ENCODE peak calls at places on chromosomes 11 and 22, in seven cellular contexts. One of them, this sample, is unnamed. For H3K27me3, the result is how much of the 10 kb centered on the place peaks cover.

GRCh38 chr22:30435674-30436126 is 10.1 kb downstream of the MTFP1 start:
- DNase-seq in Peyer's patch: peak
- DNase-seq in tibial nerve: no peak
- DNase-seq in endothelial cell of umbilical vein: peak
- DNase-seq in body of pancreas: no peak
- DNase-seq in heart left ventricle: peak
- DNase-seq in transverse colon: peak
- DNase-seq in this sample: peak

GRCh38 chr11:13229136-13229535 is 48.5 kb upstream of the BMAL1 start:
- DNase-seq in body of pancreas: no peak
- DNase-seq in heart left ventricle: no peak
- DNase-seq in Peyer's patch: no peak
- DNase-seq in transverse colon: no peak
- DNase-seq in endothelial cell of umbilical vein: no peak
- DNase-seq in tibial nerve: no peak
- DNase-seq in this sample: no peak

GRCh38 chr11:78499971-78500370 is 74.7 kb downstream of the NARS2 start:
- DNase-seq in body of pancreas: no peak
- DNase-seq in transverse colon: no peak
- DNase-seq in heart left ventricle: no peak
- DNase-seq in endothelial cell of umbilical vein: peak
- DNase-seq in tibial nerve: no peak
- DNase-seq in Peyer's patch: no peak
- DNase-seq in this sample: no peak

GRCh38 chr11:97567801-97568200 is 1178.0 kb downstream of the JRKL start:
- DNase-seq in tibial nerve: no peak
- DNase-seq in heart left ventricle: no peak
- DNase-seq in body of pancreas: no peak
- DNase-seq in transverse colon: no peak
- DNase-seq in Peyer's patch: no peak
- DNase-seq in endothelial cell of umbilical vein: no peak
- DNase-seq in this sample: no peak

GRCh38 chr11:26904801-26905200 is 89.1 kb upstream of the FIBIN start:
- DNase-seq in Peyer's patch: no peak
- DNase-seq in tibial nerve: no peak
- DNase-seq in body of pancreas: no peak
- DNase-seq in endothelial cell of umbilical vein: no peak
- DNase-seq in transverse colon: no peak
- DNase-seq in heart left ventricle: no peak
- DNase-seq in this sample: no peak

GRCh38 chr22:24841261-24841660 is 35.2 kb downstream of the SGSM1 start:
- DNase-seq in Peyer's patch: no peak
- DNase-seq in endothelial cell of umbilical vein: no peak
- DNase-seq in tibial nerve: no peak
- DNase-seq in body of pancreas: peak
- DNase-seq in transverse colon: peak
- DNase-seq in heart left ventricle: no peak
- DNase-seq in this sample: peak

GRCh38 chr11:134155946-134156865 is 67.6 kb downstream of the NCAPD3 start:
- DNase-seq in endothelial cell of umbilical vein: no peak
- DNase-seq in Peyer's patch: no peak
- DNase-seq in body of pancreas: no peak
- DNase-seq in heart left ventricle: no peak
- DNase-seq in transverse colon: no peak
- DNase-seq in tibial nerve: no peak
- DNase-seq in this sample: no peak

GRCh38 chr11:130037058-130037457 is 32.6 kb upstream of the APLP2 start:
- DNase-seq in Peyer's patch: no peak
- DNase-seq in body of pancreas: no peak
- DNase-seq in heart left ventricle: no peak
- DNase-seq in tibial nerve: no peak
- DNase-seq in transverse colon: peak
- DNase-seq in endothelial cell of umbilical vein: peak
- DNase-seq in this sample: no peak

GRCh38 chr11:3664032-3664630 is 7.1 kb downstream of the CHRNA10 start:
- DNase-seq in transverse colon: no peak
- DNase-seq in Peyer's patch: no peak
- DNase-seq in body of pancreas: no peak
- DNase-seq in tibial nerve: no peak
- DNase-seq in endothelial cell of umbilical vein: no peak
- DNase-seq in heart left ventricle: no peak
- DNase-seq in this sample: no peak

GRCh38 chr11:124662111-124662510 is 11.4 kb downstream of the SIAE start:
- DNase-seq in transverse colon: no peak
- DNase-seq in body of pancreas: no peak
- DNase-seq in Peyer's patch: no peak
- DNase-seq in endothelial cell of umbilical vein: no peak
- DNase-seq in tibial nerve: no peak
- DNase-seq in heart left ventricle: no peak
- DNase-seq in this sample: no peak

GRCh38 chr11:34214961-34215805 is 109.8 kb downstream of the NAT10 start:
- DNase-seq in tibial nerve: no peak
- DNase-seq in Peyer's patch: no peak
- DNase-seq in body of pancreas: no peak
- DNase-seq in transverse colon: no peak
- DNase-seq in heart left ventricle: no peak
- DNase-seq in endothelial cell of umbilical vein: no peak
- DNase-seq in this sample: no peak

GRCh38 chr11:120102862-120103118 is 35.1 kb downstream of the TRIM29 start:
- DNase-seq in tibial nerve: no peak
- DNase-seq in transverse colon: no peak
- DNase-seq in body of pancreas: no peak
- DNase-seq in endothelial cell of umbilical vein: no peak
- DNase-seq in heart left ventricle: no peak
- DNase-seq in Peyer's patch: no peak
- DNase-seq in this sample: no peak

GRCh38 chr22:38451404-38451803 is 3.6 kb downstream of the KCNJ4 start:
- DNase-seq in body of pancreas: no peak
- DNase-seq in Peyer's patch: no peak
- DNase-seq in heart left ventricle: no peak
- DNase-seq in transverse colon: no peak
- DNase-seq in tibial nerve: no peak
- DNase-seq in endothelial cell of umbilical vein: no peak
- DNase-seq in this sample: no peak
- H3K27me3 ChIP-seq in body of pancreas: under half
- H3K27me3 ChIP-seq in Peyer's patch: under half
- H3K27me3 ChIP-seq in heart left ventricle: half or more
- H3K27me3 ChIP-seq in transverse colon: half or more
- H3K27me3 ChIP-seq in tibial nerve: half or more
- H3K27me3 ChIP-seq in endothelial cell of umbilical vein: under half
- H3K27me3 ChIP-seq in this sample: half or more

DNA sequence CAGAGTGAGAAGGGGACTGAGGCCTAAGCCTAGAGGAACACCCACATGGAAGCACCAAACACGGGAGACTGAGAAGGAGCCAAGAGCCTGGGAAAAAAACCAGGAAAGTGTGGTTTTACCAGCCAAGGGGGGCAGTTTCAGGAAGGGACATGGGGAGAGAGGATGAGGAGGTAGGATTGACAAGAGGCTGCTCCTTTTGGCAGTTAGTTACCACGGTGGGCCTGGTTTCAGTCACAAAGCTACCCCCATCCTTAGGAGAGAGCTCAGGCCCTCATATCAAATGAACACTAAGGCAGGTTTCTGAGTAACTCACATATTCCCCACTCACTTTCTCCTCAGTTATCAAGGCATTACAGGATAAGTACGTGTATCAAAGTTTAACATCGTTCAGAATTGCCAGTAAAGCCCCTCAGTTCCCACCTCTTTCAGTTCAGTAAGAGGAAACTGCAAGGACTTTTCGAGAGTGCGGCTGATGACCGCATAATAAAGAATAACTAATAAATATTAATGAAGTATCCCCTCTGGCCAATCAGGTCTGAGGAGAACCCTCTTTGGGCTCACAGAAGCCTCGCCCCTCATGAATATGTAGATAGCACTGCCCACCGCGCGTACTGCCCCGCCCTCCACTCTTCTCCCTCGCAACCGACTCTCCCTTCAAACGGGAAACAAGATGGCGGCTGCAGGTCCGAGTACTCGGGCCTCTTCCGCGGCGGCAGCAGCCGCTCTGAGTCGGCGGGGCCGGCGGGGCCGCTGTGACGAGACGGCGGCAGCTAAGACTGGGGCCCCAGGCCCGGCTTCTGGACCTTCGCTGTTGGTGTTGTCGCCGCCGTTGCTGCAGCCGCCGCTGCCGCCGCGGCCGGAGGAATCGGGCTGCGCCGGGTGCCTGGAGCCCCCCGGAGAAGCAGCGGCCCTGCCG is at the start of gene RNF169:
- DNase-seq in body of pancreas: peak
- DNase-seq in heart left ventricle: peak
- DNase-seq in Peyer's patch: peak
- DNase-seq in endothelial cell of umbilical vein: peak
- DNase-seq in transverse colon: peak
- DNase-seq in tibial nerve: peak
- DNase-seq in this sample: peak
- TF ChIP-seq POLR2A in body of pancreas: peak
- TF ChIP-seq POLR2A in heart left ventricle: no peak
- TF ChIP-seq POLR2A in Peyer's patch: peak
- TF ChIP-seq POLR2A in endothelial cell of umbilical vein: peak
- TF ChIP-seq POLR2A in transverse colon: peak
- TF ChIP-seq POLR2A in tibial nerve: peak
- TF ChIP-seq POLR2A in this sample: no peak

GRCh38 chr22:26756675-26757293 is 99.4 kb downstream of the MIAT start:
- DNase-seq in tibial nerve: peak
- DNase-seq in transverse colon: peak
- DNase-seq in Peyer's patch: no peak
- DNase-seq in heart left ventricle: peak
- DNase-seq in body of pancreas: peak
- DNase-seq in endothelial cell of umbilical vein: peak
- DNase-seq in this sample: peak
- H3K27me3 ChIP-seq in tibial nerve: under half
- H3K27me3 ChIP-seq in transverse colon: under half
- H3K27me3 ChIP-seq in Peyer's patch: under half
- H3K27me3 ChIP-seq in heart left ventricle: under half
- H3K27me3 ChIP-seq in body of pancreas: under half
- H3K27me3 ChIP-seq in endothelial cell of umbilical vein: under half
- H3K27me3 ChIP-seq in this sample: under half

GRCh38 chr11:66224226-66224850 is 44.1 kb upstream of the RAB1B start:
- DNase-seq in transverse colon: no peak
- DNase-seq in heart left ventricle: no peak
- DNase-seq in endothelial cell of umbilical vein: no peak
- DNase-seq in Peyer's patch: no peak
- DNase-seq in tibial nerve: no peak
- DNase-seq in body of pancreas: no peak
- DNase-seq in this sample: no peak

GRCh38 chr11:66221012-66221411 is 47.4 kb upstream of the RAB1B start:
- DNase-seq in Peyer's patch: no peak
- DNase-seq in heart left ventricle: no peak
- DNase-seq in body of pancreas: peak
- DNase-seq in tibial nerve: no peak
- DNase-seq in transverse colon: no peak
- DNase-seq in endothelial cell of umbilical vein: no peak
- DNase-seq in this sample: no peak

GRCh38 chr11:66220566-66220935 is 47.9 kb upstream of the RAB1B start:
- DNase-seq in heart left ventricle: no peak
- DNase-seq in transverse colon: no peak
- DNase-seq in Peyer's patch: no peak
- DNase-seq in endothelial cell of umbilical vein: no peak
- DNase-seq in body of pancreas: peak
- DNase-seq in tibial nerve: no peak
- DNase-seq in this sample: no peak

GRCh38 chr11:66221726-66222236 is 46.7 kb upstream of the RAB1B start:
- DNase-seq in body of pancreas: peak
- DNase-seq in heart left ventricle: no peak
- DNase-seq in endothelial cell of umbilical vein: no peak
- DNase-seq in tibial nerve: no peak
- DNase-seq in Peyer's patch: no peak
- DNase-seq in transverse colon: no peak
- DNase-seq in this sample: no peak

GRCh38 chr11:66222358-66223149 is 45.9 kb upstream of the RAB1B start:
- DNase-seq in Peyer's patch: peak
- DNase-seq in tibial nerve: peak
- DNase-seq in body of pancreas: peak
- DNase-seq in transverse colon: peak
- DNase-seq in endothelial cell of umbilical vein: peak
- DNase-seq in heart left ventricle: peak
- DNase-seq in this sample: peak
- TF ChIP-seq POLR2A in Peyer's patch: no peak
- TF ChIP-seq POLR2A in tibial nerve: no peak
- TF ChIP-seq POLR2A in body of pancreas: no peak
- TF ChIP-seq POLR2A in transverse colon: no peak
- TF ChIP-seq POLR2A in endothelial cell of umbilical vein: no peak
- TF ChIP-seq POLR2A in heart left ventricle: no peak
- TF ChIP-seq POLR2A in this sample: no peak

DNA sequence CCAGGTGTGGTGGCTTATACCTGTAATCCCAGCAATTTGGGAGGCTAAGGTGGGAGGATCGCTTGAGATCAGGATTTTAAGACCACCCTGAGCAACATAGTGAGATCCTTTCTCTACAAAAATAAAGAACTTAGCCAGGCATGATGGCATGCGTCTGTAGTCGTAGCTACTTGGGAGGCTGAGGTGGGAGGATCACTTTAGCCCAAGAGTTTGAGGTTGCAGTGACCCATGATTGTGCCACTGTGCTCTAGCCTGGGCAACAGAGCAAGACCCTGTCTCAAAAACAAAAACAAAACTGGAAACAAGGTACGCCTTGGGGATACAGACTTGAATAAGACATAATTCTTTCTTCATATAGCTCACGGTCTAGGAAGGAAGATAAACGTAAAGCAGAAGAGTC is 63.1 kb upstream of the GRAMD1B start:
- DNase-seq in body of pancreas: no peak
- DNase-seq in heart left ventricle: no peak
- DNase-seq in endothelial cell of umbilical vein: no peak
- DNase-seq in Peyer's patch: no peak
- DNase-seq in tibial nerve: no peak
- DNase-seq in transverse colon: no peak
- DNase-seq in this sample: no peak
- H3K27me3 ChIP-seq in body of pancreas: under half
- H3K27me3 ChIP-seq in heart left ventricle: under half
- H3K27me3 ChIP-seq in endothelial cell of umbilical vein: under half
- H3K27me3 ChIP-seq in Peyer's patch: under half
- H3K27me3 ChIP-seq in tibial nerve: under half
- H3K27me3 ChIP-seq in transverse colon: under half
- H3K27me3 ChIP-seq in this sample: under half

GRCh38 chr11:74519719-74520118 is 26.2 kb upstream of the LIPT2 start:
- DNase-seq in endothelial cell of umbilical vein: no peak
- DNase-seq in body of pancreas: no peak
- DNase-seq in tibial nerve: no peak
- DNase-seq in heart left ventricle: no peak
- DNase-seq in transverse colon: no peak
- DNase-seq in Peyer's patch: no peak
- DNase-seq in this sample: peak
- TF ChIP-seq POLR2A in endothelial cell of umbilical vein: no peak
- TF ChIP-seq POLR2A in body of pancreas: no peak
- TF ChIP-seq POLR2A in tibial nerve: no peak
- TF ChIP-seq POLR2A in heart left ventricle: no peak
- TF ChIP-seq POLR2A in transverse colon: no peak
- TF ChIP-seq POLR2A in Peyer's patch: no peak
- TF ChIP-seq POLR2A in this sample: no peak

This sample was measured in stomach.